ENCODE peak calls at places on chromosome 3, in five cellular contexts. S is stomach; C is mucosa of descending colon; Q is right atrium auricular region; Z is CD8-positive, alpha-beta memory T cell. W is an unnamed sample.

GRCh38 chr3:10492351-10493201 is 12.8 kb downstream of the ATP2B2 start:
- DNase-seq in S (no peak), C (no peak), Q (no peak), Z (no peak), W (no peak)

GRCh38 chr3:82088749-82089148 is 327.3 kb upstream of the GBE1 start:
- DNase-seq in S (no peak), C (no peak), Q (no peak), Z (no peak), W (no peak)

GRCh38 chr3:38578081-38578475 is 71.4 kb downstream of the SCN5A start:
- DNase-seq in S (peak), C (no peak), Q (peak), Z (no peak), W (peak)

GRCh38 chr3:151402349-151402748 is 17.8 kb upstream of the P2RY12 start:
- DNase-seq in S (no peak), C (no peak), Q (no peak), Z (no peak), W (no peak)

GRCh38 chr3:186967686-186968085 is 37.4 kb downstream of the ST6GAL1 start:
- DNase-seq in S (no peak), C (no peak), Q (no peak), Z (no peak), W (no peak)

GRCh38 chr3:142923694-142924093 is 34.8 kb upstream of the PCOLCE2 start:
- DNase-seq in S (no peak), C (no peak), Q (no peak), Z (no peak), W (no peak)

GRCh38 chr3:178182337-178182761 is 353.9 kb upstream of the KCNMB2 start:
- DNase-seq in S (no peak), C (peak), Q (no peak), Z (no peak), W (no peak)

GRCh38 chr3:5503136-5503535 is 315.6 kb downstream of the EDEM1 start:
- DNase-seq in S (no peak), C (no peak), Q (no peak), Z (no peak), W (no peak)

GRCh38 chr3:46193436-46193835 is 14.7 kb downstream of the CCR1 start:
- DNase-seq in S (no peak), C (no peak), Q (no peak), Z (no peak), W (no peak)

GRCh38 chr3:45552031-45552772 is 42.3 kb upstream of the LIMD1 start:
- DNase-seq in S (no peak), C (no peak), Q (no peak), Z (no peak), W (no peak)

GRCh38 chr3:104810896-104811295 is 555.8 kb upstream of the ALCAM start:
- DNase-seq in S (peak), C (no peak), Q (no peak), Z (no peak), W (no peak)

GRCh38 chr3:128494152-128494650 is 1.2 kb upstream of the GATA2 start:
- DNase-seq in S (no peak), C (no peak), Q (no peak), Z (no peak), W (no peak)

GRCh38 chr3:158226429-158226828 is 116.5 kb downstream of the RSRC1 start:
- DNase-seq in S (no peak), C (no peak), Q (no peak), Z (no peak), W (no peak)

GRCh38 chr3:150128126-150128525 is 157.4 kb upstream of the PFN2 start:
- DNase-seq in S (no peak), C (no peak), Q (no peak), Z (no peak), W (no peak)

GRCh38 chr3:196499061-196499460 is 4.5 kb downstream of the RNF168 start:
- DNase-seq in S (no peak), C (no peak), Q (no peak), Z (no peak), W (no peak)

GRCh38 chr3:160296591-160296990 is 71.4 kb downstream of the C3orf80 start:
- DNase-seq in S (no peak), C (no peak), Q (no peak), Z (no peak), W (no peak)

GRCh38 chr3:195057716-195058115 is 213.2 kb downstream of the XXYLT1 start:
- DNase-seq in S (no peak), C (no peak), Q (no peak), Z (no peak), W (peak)

GRCh38 chr3:20254268-20255117 is 68.5 kb upstream of the SGO1 start:
- DNase-seq in S (no peak), C (no peak), Q (no peak), Z (no peak), W (no peak)

GRCh38 chr3:83821526-83821925 is 1137.3 kb upstream of the CADM2 start:
- DNase-seq in S (no peak), C (no peak), Q (no peak), Z (no peak), W (no peak)
- H3K4me3 ChIP-seq in S (no peak), C (no peak), Q (no peak), Z (no peak), W (no peak)

DNA sequence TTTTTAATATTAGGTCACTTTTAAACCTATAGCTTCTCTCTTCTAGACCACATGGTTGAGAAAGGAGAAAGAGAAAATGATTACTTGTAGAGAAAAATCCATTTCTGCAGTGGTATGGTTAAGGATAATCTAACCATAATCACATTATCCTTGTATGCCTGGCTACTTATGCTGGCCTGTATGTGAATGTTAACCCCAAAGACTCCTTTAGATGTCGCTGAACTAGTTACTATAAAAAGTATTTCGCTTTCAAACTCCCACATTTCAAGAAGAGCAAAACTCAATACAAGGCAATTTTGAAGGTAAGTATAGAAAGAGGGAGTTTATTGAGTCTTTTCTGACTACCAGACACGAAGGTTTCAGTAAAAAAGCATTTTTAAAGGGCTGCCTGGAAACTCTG is 2.2 kb downstream of the KCTD6 start:
- DNase-seq in S (no peak), C (no peak), Q (no peak), Z (no peak), W (no peak)
- H3K4me3 ChIP-seq in S (no peak), C (no peak), Q (no peak), Z (no peak), W (no peak)

DNA sequence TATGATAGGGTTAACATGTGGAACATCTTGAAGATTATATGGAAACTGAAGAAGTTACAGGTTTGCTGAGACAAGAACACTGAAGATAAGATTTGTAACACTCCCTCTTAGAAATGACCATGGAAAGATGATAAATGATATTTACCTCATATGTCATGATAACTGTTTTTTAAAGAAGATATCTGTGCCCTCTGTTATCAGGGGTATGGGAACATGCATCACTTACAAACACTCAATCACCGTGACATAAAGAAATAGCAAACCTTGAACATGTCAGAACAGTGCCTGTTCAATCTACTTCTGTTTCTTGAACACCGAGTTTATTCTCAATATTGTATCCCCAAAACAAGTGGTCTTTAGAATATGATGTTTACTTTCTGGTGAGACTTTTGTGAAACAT is 149.4 kb downstream of the ROBO2 start:
- DNase-seq in S (no peak), C (no peak), Q (no peak), Z (no peak), W (no peak)
- H3K4me3 ChIP-seq in S (no peak), C (no peak), Q (no peak), Z (no peak), W (no peak)

DNA sequence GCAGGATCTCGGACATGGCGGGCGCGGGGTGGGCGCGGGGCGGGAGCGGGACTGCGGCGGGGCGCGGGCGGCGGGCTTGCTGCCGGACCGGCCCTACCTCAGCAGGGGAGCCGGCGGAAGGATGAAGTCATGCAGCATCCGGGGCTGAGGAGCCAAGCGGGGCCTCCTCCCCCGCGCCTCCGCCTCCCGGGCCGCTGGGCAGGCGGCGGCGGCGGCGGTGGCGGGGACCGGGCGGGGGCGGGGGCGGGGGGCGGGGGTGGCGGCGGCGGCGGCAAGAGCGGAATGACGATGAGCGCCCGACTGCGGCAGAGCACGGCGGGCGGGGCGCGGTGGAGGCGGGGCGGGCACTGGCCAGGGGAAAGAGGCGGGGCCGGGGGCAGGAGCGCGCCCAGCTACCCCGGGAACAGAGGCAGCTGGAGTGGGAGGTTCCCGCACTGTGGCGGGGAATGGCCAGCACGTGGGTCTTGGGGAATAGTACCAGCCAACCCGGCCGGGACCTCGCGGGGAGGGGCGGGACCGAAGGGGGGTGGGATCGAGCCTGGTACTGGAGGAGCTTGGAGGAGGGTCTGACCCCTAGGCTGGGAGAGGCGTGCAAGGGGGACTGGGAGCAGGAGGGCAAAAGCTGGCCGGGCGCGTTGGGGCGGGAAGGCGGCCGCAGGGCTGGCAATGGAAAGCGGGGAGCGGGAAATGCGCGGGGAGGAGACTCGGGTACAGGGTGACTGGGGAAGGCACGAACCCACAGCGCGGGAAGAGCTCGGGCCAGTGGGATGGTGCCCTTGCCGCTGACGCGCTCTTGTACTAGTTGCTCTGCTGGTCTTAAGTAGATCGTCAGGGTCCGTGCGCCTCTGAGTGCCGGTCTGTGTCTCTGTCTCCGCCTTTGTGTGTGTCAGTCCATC is at the start of gene CAMK2N2:
- DNase-seq in S (peak), C (no peak), Q (no peak), Z (peak), W (peak)
- H3K4me3 ChIP-seq in S (peak), C (no peak), Q (peak), Z (peak), W (peak)

DNA sequence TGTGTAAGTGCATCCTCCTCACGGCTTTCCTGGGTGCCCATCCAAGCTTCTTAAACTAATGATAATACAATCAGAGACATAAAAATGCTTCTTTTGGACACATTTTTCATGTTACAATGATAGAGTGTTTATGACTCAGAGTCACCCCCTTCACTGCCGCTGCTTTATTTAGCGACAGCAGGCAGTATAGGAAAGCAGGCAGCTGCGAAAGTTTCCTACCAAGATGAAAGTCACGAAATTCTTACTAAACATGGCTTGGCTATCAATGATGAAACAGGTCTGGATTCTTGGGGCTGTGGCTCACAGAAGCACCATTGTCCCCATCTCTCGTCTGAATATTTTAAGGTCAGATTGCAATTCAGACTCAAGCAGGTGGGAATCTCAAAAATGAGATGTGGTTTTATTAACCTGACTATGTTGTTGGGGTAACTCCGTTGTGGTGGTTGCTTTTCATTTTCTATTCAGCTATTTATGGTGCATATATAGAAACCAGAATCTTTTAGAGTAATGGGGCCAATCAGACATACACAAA is 346.4 kb upstream of the MDFIC2 start:
- DNase-seq in S (no peak), C (no peak), Q (no peak), Z (no peak), W (no peak)
- H3K4me3 ChIP-seq in S (no peak), C (no peak), Q (no peak), Z (no peak), W (no peak)

GRCh38 chr3:112302061-112302830 is 8.2 kb upstream of the SLC9C1 start:
- DNase-seq in S (no peak), C (no peak), Q (no peak), Z (no peak), W (no peak)
- H3K4me3 ChIP-seq in S (peak), C (no peak), Q (peak), Z (no peak), W (no peak)

GRCh38 chr3:139540686-139541085 is 1.1 kb upstream of the RBP1 start:
- DNase-seq in S (no peak), C (no peak), Q (no peak), Z (no peak), W (no peak)

GRCh38 chr3:139537325-139537724 is 2.2 kb downstream of the RBP1 start:
- DNase-seq in S (no peak), C (no peak), Q (no peak), Z (no peak), W (no peak)

GRCh38 chr3:139538733-139539132 is 809 bp downstream of the RBP1 start:
- DNase-seq in S (no peak), C (no peak), Q (peak), Z (no peak), W (no peak)

GRCh38 chr3:139534992-139535879 is 4.3 kb downstream of the RBP1 start:
- DNase-seq in S (peak), C (no peak), Q (peak), Z (no peak), W (no peak)

GRCh38 chr3:139537795-139538538 is 1.6 kb downstream of the RBP1 start:
- DNase-seq in S (no peak), C (no peak), Q (no peak), Z (no peak), W (no peak)
- H3K4me3 ChIP-seq in S (no peak), C (no peak), Q (no peak), Z (no peak), W (no peak)

GRCh38 chr3:112333002-112333385 is at the start of gene CD200:
- DNase-seq in S (peak), C (peak), Q (peak), Z (peak), W (peak)
- H3K4me3 ChIP-seq in S (peak), C (peak), Q (peak), Z (peak), W (peak)

W was measured in lower lobe of right lung.